ENCODE peak calls at places on chromosomes 13 and 19, in four cellular contexts. One of them, this sample, is unnamed.

GRCh38 chr13:66845393-66845792 is 384.7 kb downstream of the PCDH9 start:
- DNase-seq in AG09309: no peak
- DNase-seq in CD8-positive, alpha-beta T cell: no peak
- DNase-seq in ovary: no peak
- DNase-seq in this sample: no peak

GRCh38 chr13:47126432-47126831 is 229.6 kb upstream of the HTR2A start:
- DNase-seq in ovary: no peak
- DNase-seq in CD8-positive, alpha-beta T cell: no peak
- DNase-seq in AG09309: no peak
- DNase-seq in this sample: no peak

GRCh38 chr13:102028846-102029245 is 373.0 kb downstream of the FGF14 start:
- DNase-seq in CD8-positive, alpha-beta T cell: no peak
- DNase-seq in AG09309: no peak
- DNase-seq in ovary: no peak
- DNase-seq in this sample: no peak

GRCh38 chr13:73849292-73849691 is 284.9 kb downstream of the KLF12 start:
- DNase-seq in AG09309: no peak
- DNase-seq in CD8-positive, alpha-beta T cell: no peak
- DNase-seq in ovary: no peak
- DNase-seq in this sample: peak

GRCh38 chr19:46760363-46760762 is 14.1 kb upstream of the STRN4 start:
- DNase-seq in ovary: no peak
- DNase-seq in AG09309: no peak
- DNase-seq in CD8-positive, alpha-beta T cell: no peak
- DNase-seq in this sample: no peak

GRCh38 chr13:111046590-111047141 is 68.4 kb upstream of the ARHGEF7 start:
- DNase-seq in ovary: no peak
- DNase-seq in AG09309: no peak
- DNase-seq in CD8-positive, alpha-beta T cell: no peak
- DNase-seq in this sample: no peak

GRCh38 chr19:56367829-56368711 is 25.3 kb downstream of the ZNF582 start:
- DNase-seq in AG09309: peak
- DNase-seq in ovary: peak
- DNase-seq in CD8-positive, alpha-beta T cell: peak
- DNase-seq in this sample: peak

GRCh38 chr13:20136781-20137703 is 23.8 kb downstream of the GJA3 start:
- DNase-seq in AG09309: no peak
- DNase-seq in ovary: no peak
- DNase-seq in CD8-positive, alpha-beta T cell: no peak
- DNase-seq in this sample: peak

GRCh38 chr13:80251403-80251802 is 89.5 kb downstream of the SPRY2 start:
- DNase-seq in CD8-positive, alpha-beta T cell: no peak
- DNase-seq in AG09309: no peak
- DNase-seq in ovary: no peak
- DNase-seq in this sample: no peak

GRCh38 chr19:51688665-51689571 is 4.2 kb upstream of the SPACA6 start:
- DNase-seq in AG09309: peak
- DNase-seq in ovary: peak
- DNase-seq in CD8-positive, alpha-beta T cell: no peak
- DNase-seq in this sample: peak

GRCh38 chr13:100790405-100790804 is 115.8 kb upstream of the TMTC4 start:
- DNase-seq in CD8-positive, alpha-beta T cell: no peak
- DNase-seq in AG09309: no peak
- DNase-seq in ovary: no peak
- DNase-seq in this sample: no peak

GRCh38 chr19:57016076-57016475 is 103.7 kb upstream of the USP29 start:
- DNase-seq in AG09309: no peak
- DNase-seq in ovary: no peak
- DNase-seq in CD8-positive, alpha-beta T cell: no peak
- DNase-seq in this sample: no peak

GRCh38 chr13:30622551-30622950 is 4.8 kb downstream of the USPL1 start:
- DNase-seq in AG09309: no peak
- DNase-seq in CD8-positive, alpha-beta T cell: no peak
- DNase-seq in ovary: no peak
- DNase-seq in this sample: no peak

GRCh38 chr19:28009696-28010095 is 1203.3 kb downstream of the UQCRFS1 start:
- DNase-seq in AG09309: no peak
- DNase-seq in ovary: no peak
- DNase-seq in CD8-positive, alpha-beta T cell: no peak
- DNase-seq in this sample: no peak

GRCh38 chr19:47362321-47362720 is 13.2 kb downstream of the DHX34 start:
- DNase-seq in CD8-positive, alpha-beta T cell: no peak
- DNase-seq in AG09309: no peak
- DNase-seq in ovary: no peak
- DNase-seq in this sample: no peak

GRCh38 chr13:32988588-32989256 is 27.5 kb upstream of the KL start:
- DNase-seq in AG09309: no peak
- DNase-seq in ovary: no peak
- DNase-seq in CD8-positive, alpha-beta T cell: no peak
- DNase-seq in this sample: no peak

GRCh38 chr13:30600470-30600869 is 17.2 kb upstream of the USPL1 start:
- DNase-seq in CD8-positive, alpha-beta T cell: no peak
- DNase-seq in AG09309: no peak
- DNase-seq in ovary: no peak
- DNase-seq in this sample: no peak

GRCh38 chr13:112733112-112733511 is 43.3 kb downstream of the ATP11A start:
- DNase-seq in ovary: no peak
- DNase-seq in CD8-positive, alpha-beta T cell: no peak
- DNase-seq in AG09309: no peak
- DNase-seq in this sample: no peak

DNA sequence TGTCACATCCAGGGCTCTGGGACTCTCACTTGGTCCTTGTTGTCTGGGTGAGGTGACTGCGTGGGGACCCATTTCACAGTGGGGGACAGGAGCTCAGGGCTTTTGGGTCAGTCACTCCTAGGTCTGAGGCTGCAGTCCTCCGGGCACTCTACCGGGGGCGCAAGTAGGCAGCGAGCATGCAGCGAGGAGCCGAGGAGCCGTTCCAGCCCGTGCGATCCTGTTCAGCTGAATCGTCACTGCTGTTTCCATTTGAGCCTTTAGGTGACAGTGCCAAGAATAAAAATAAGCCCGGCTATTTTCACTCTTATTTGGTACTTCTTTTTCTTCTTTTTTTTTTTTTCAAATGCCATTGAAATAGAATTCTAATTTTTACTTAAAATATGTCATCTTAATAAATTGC is 126.5 kb downstream of the ZNF536 start:
- DNase-seq in AG09309: no peak
- DNase-seq in CD8-positive, alpha-beta T cell: no peak
- DNase-seq in ovary: no peak
- DNase-seq in this sample: peak
- TF ChIP-seq CTCF in AG09309: no peak
- TF ChIP-seq CTCF in CD8-positive, alpha-beta T cell: no peak
- TF ChIP-seq CTCF in ovary: no peak
- TF ChIP-seq CTCF in this sample: no peak

GRCh38 chr19:2782936-2783780 is at the start of gene SGTA:
- DNase-seq in AG09309: peak
- DNase-seq in CD8-positive, alpha-beta T cell: peak
- DNase-seq in ovary: peak
- DNase-seq in this sample: peak
- TF ChIP-seq CTCF in AG09309: peak
- TF ChIP-seq CTCF in CD8-positive, alpha-beta T cell: no peak
- TF ChIP-seq CTCF in ovary: peak
- TF ChIP-seq CTCF in this sample: peak

GRCh38 chr19:48899781-48900476 is at the start of gene NUCB1:
- DNase-seq in CD8-positive, alpha-beta T cell: peak
- DNase-seq in ovary: peak
- DNase-seq in AG09309: peak
- DNase-seq in this sample: peak
- TF ChIP-seq CTCF in CD8-positive, alpha-beta T cell: no peak
- TF ChIP-seq CTCF in ovary: peak
- TF ChIP-seq CTCF in AG09309: peak
- TF ChIP-seq CTCF in this sample: no peak

GRCh38 chr19:8144273-8144672 is 5.1 kb downstream of the FBN3 start:
- DNase-seq in CD8-positive, alpha-beta T cell: no peak
- DNase-seq in AG09309: no peak
- DNase-seq in ovary: no peak
- DNase-seq in this sample: no peak

GRCh38 chr19:8147579-8147978 is 1.8 kb downstream of the FBN3 start:
- DNase-seq in AG09309: no peak
- DNase-seq in ovary: no peak
- DNase-seq in CD8-positive, alpha-beta T cell: no peak
- DNase-seq in this sample: no peak

GRCh38 chr19:8148088-8148409 is 1.3 kb downstream of the FBN3 start:
- DNase-seq in CD8-positive, alpha-beta T cell: no peak
- DNase-seq in AG09309: no peak
- DNase-seq in ovary: no peak
- DNase-seq in this sample: no peak

GRCh38 chr19:8146877-8147575 is 2.4 kb downstream of the FBN3 start:
- DNase-seq in CD8-positive, alpha-beta T cell: no peak
- DNase-seq in AG09309: no peak
- DNase-seq in ovary: no peak
- DNase-seq in this sample: no peak

DNA sequence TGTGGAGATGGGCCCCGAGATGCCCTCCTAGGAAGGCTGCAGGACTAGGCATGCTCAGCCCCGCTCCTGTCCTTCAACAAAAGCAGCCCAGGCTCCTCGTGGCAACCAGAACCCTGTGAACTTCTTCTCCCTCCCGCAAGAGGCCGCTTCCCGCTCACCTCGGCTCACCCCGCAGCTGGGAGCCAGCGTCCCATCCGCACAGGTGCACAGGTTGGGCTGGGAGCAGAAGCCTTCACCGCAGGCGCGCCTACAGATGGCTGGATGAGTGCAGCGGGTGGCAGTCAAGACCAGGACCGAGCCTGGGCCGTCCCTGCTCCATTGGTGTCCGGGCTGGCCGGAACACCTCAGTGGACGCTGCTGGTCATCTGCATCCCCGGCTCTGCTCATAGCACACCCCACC is 3.4 kb downstream of the FBN3 start:
- DNase-seq in ovary: no peak
- DNase-seq in AG09309: no peak
- DNase-seq in CD8-positive, alpha-beta T cell: no peak
- DNase-seq in this sample: no peak
- TF ChIP-seq CTCF in ovary: no peak
- TF ChIP-seq CTCF in AG09309: no peak
- TF ChIP-seq CTCF in CD8-positive, alpha-beta T cell: no peak
- TF ChIP-seq CTCF in this sample: no peak

DNA sequence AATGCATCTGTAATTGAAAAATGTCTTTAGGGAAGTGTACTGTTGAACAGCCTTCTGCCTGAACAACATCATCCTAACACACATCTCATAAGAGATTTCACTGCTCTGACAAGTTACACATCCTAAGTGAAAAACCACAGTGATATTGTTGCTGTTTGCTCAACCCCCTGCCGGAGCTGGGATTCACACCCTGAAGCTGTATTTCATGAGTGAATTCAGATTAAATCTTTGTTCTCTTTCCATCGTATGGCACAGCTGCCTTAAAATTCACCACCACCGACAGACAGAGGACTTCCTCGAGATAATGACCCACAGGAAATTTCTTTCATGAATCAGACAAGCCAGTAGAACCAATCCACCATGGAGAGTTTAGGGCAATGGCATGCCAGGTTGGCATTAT is 280.8 kb downstream of the DCT start:
- DNase-seq in CD8-positive, alpha-beta T cell: no peak
- DNase-seq in AG09309: no peak
- DNase-seq in ovary: no peak
- DNase-seq in this sample: no peak
- TF ChIP-seq CTCF in CD8-positive, alpha-beta T cell: no peak
- TF ChIP-seq CTCF in AG09309: no peak
- TF ChIP-seq CTCF in ovary: no peak
- TF ChIP-seq CTCF in this sample: no peak

GRCh38 chr13:72424059-72424458 is 303.4 kb downstream of the MZT1 start:
- DNase-seq in AG09309: no peak
- DNase-seq in CD8-positive, alpha-beta T cell: no peak
- DNase-seq in ovary: no peak
- DNase-seq in this sample: no peak
- TF ChIP-seq CTCF in AG09309: no peak
- TF ChIP-seq CTCF in CD8-positive, alpha-beta T cell: no peak
- TF ChIP-seq CTCF in ovary: no peak
- TF ChIP-seq CTCF in this sample: no peak